ENCODE peak calls at places on chromosomes 7 and 10, in six cellular contexts. N is esophagus muscularis mucosa, K is H54, I is K562, Z is prostate gland, T is upper lobe of left lung. E is an unnamed sample.

GRCh38 chr10:124067825-124068400 is 25.5 kb downstream of the CHST15 start:
- DNase-seq in N (no peak), K (no peak), I (no peak), Z (no peak), T (no peak), E (no peak)

GRCh38 chr10:29130190-29130673 is 158.6 kb upstream of the LYZL1 start:
- DNase-seq in N (no peak), K (no peak), I (peak; percentile 29), Z (no peak), T (no peak), E (peak; percentile 31)

GRCh38 chr10:34520084-34520483 is 295.0 kb downstream of the PARD3 start:
- DNase-seq in N (no peak), K (no peak), I (no peak), Z (no peak), T (no peak), E (no peak)

GRCh38 chr7:6166443-6166871 is 106.0 kb downstream of the CYTH3 start:
- DNase-seq in N (no peak), K (no peak), I (no peak), Z (no peak), T (no peak), E (no peak)

GRCh38 chr10:84095821-84096497 is 43.4 kb upstream of the GHITM start:
- DNase-seq in N (peak; percentile 57), K (no peak), I (no peak), Z (no peak), T (no peak), E (no peak)

GRCh38 chr10:132512693-132513345 is 24.8 kb upstream of the INPP5A start:
- DNase-seq in N (no peak), K (no peak), I (no peak), Z (no peak), T (no peak), E (no peak)

GRCh38 chr10:85222300-85222699 is 893.9 kb downstream of the CCSER2 start:
- DNase-seq in N (no peak), K (no peak), I (no peak), Z (no peak), T (no peak), E (no peak)

GRCh38 chr10:88598060-88598459 is 11.5 kb downstream of the LIPJ start:
- DNase-seq in N (no peak), K (no peak), I (no peak), Z (no peak), T (no peak), E (no peak)

GRCh38 chr7:131231381-131232220 is 96.1 kb upstream of the MKLN1 start:
- DNase-seq in N (no peak), K (no peak), I (no peak), Z (no peak), T (no peak), E (peak; percentile 20)

GRCh38 chr7:124879103-124879502 is 50.5 kb downstream of the POT1 start:
- DNase-seq in N (no peak), K (no peak), I (no peak), Z (no peak), T (no peak), E (no peak)

GRCh38 chr10:110502851-110503301 is 5.2 kb downstream of the DUSP5 start:
- DNase-seq in N (no peak), K (no peak), I (peak; percentile 47), Z (peak; percentile 84), T (no peak), E (no peak)
- TF ChIP-seq POLR2A in N (no peak), K (no peak), I (no peak), Z (no peak), T (no peak), E (no peak)

DNA sequence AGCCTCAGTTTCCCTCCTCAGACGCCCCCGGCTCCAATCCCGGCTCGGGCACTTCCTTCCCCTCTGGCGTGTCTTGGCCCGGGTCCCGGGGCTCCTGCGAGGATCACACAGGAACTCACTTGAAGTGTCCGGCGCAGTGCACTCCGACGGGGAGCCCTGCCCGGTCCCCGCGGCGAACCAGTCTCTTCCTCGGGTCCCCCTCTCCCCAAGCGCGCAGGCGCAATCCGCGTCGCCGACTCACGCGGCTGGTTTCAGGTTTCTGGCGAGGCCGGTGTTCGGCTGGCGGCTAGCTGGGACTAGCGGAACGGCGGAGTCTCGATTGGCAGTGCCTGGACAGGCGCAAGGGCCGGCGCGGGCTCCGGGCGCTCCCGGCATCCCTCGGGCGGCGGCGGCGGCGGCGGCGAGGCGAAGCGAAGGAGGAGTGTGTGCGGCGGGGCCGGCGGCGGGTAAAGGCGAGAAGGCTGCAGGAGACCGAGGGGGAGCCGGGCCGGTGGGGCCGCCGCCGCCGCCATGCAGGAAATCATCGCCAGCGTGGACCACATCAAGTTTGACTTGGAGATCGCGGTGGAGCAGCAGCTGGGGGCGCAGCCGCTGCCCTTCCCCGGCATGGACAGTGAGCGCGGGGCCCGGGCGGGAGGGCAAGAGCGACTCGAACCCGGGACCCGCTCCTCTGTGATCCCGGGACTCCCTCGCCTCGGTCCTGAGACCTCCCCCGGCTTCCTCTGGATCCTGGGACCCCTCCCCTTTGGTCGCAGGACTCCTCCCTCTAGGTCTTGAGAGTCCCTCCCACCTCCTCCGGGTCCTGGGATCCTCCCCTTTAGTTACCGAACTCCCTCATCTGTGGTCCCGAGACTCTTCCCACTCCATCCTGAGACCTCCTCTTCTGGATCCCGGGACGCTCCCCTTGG is at the start of the genes CPSF4 and PTCD1:
- DNase-seq in N (peak; percentile 98), K (peak; percentile 98), I (peak; percentile 99), Z (peak; percentile 95), T (peak; percentile 98), E (peak; percentile 96)
- TF ChIP-seq POLR2A in N (peak; percentile 8), K (peak; percentile 80), I (peak; percentile 90), Z (peak; percentile 56), T (no peak), E (peak; percentile 59)

DNA sequence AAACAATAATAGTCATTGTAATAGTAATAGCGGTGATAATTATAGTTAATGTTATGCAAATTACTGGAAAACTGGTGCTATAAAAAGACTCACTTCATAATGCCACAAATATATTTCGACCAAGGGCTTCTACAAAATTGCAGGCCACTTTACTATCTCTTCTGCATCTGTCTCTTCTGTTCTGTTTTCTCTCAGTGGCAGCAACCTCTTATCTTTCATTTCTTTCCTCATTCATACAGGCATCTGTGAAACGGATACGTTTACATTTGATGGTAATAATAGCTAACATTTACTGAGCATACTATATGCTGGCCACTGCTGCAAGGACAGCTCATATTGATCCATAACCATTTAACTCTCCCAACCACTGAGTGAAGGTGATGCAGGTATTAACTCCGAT is 537.4 kb upstream of the PFKP start:
- DNase-seq in N (no peak), K (no peak), I (no peak), Z (no peak), T (no peak), E (no peak)
- TF ChIP-seq POLR2A in N (no peak), K (no peak), I (no peak), Z (no peak), T (no peak), E (no peak)

GRCh38 chr7:100568176-100568935 is 5.3 kb downstream of the SAP25 start:
- DNase-seq in N (no peak), K (no peak), I (peak; percentile 61), Z (no peak), T (no peak), E (no peak)
- TF ChIP-seq POLR2A in N (no peak), K (no peak), I (no peak), Z (no peak), T (no peak), E (no peak)

GRCh38 chr10:46517541-46517940 is 38.9 kb downstream of the GPRIN2 start:
- DNase-seq in N (no peak), K (no peak), I (no peak), Z (no peak), T (peak; percentile 49), E (no peak)

GRCh38 chr10:46514899-46515298 is 41.6 kb downstream of the GPRIN2 start:
- DNase-seq in N (no peak), K (no peak), I (no peak), Z (no peak), T (no peak), E (no peak)

GRCh38 chr10:46516660-46517416 is 39.6 kb downstream of the GPRIN2 start:
- DNase-seq in N (no peak), K (peak; percentile 83), I (no peak), Z (no peak), T (no peak), E (no peak)

GRCh38 chr10:46514431-46514861 is 42.0 kb downstream of the GPRIN2 start:
- DNase-seq in N (no peak), K (no peak), I (no peak), Z (no peak), T (no peak), E (no peak)

GRCh38 chr10:46515402-46516192 is 40.9 kb downstream of the GPRIN2 start:
- DNase-seq in N (no peak), K (no peak), I (no peak), Z (no peak), T (no peak), E (no peak)
- TF ChIP-seq POLR2A in N (no peak), K (no peak), I (no peak), Z (no peak), T (no peak), E (no peak)

DNA sequence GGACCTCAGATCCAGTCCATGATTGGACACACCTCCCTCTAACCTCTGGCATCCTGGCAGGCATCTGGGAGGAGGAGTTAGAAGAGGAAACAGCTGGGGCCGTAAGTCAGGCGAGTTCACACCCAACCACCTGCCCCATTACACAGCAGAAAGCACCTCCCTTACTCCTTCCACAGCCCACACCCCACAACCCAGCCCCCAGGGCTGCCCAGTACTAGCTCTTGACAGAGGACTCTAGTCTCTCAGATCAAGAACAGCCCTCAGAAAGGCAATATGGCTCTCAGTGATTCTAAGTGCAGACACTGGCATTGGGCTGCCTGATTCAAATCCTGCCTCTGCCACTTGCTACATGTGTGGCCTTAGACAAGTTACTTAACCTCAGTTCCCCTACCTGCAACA is 34.1 kb downstream of the KCNMA1 start:
- DNase-seq in N (no peak), K (peak; percentile 57), I (no peak), Z (no peak), T (no peak), E (no peak)
- TF ChIP-seq POLR2A in N (no peak), K (no peak), I (no peak), Z (no peak), T (no peak), E (no peak)

GRCh38 chr10:13586676-13587355 is at the start of gene PRPF18:
- DNase-seq in N (peak; percentile 97), K (peak; percentile 85), I (peak; percentile 96), Z (peak; percentile 90), T (peak; percentile 99), E (peak; percentile 95)
- TF ChIP-seq POLR2A in N (no peak), K (peak; percentile 64), I (peak; percentile 82), Z (peak; percentile 11), T (peak; percentile 37), E (peak; percentile 76)

DNA sequence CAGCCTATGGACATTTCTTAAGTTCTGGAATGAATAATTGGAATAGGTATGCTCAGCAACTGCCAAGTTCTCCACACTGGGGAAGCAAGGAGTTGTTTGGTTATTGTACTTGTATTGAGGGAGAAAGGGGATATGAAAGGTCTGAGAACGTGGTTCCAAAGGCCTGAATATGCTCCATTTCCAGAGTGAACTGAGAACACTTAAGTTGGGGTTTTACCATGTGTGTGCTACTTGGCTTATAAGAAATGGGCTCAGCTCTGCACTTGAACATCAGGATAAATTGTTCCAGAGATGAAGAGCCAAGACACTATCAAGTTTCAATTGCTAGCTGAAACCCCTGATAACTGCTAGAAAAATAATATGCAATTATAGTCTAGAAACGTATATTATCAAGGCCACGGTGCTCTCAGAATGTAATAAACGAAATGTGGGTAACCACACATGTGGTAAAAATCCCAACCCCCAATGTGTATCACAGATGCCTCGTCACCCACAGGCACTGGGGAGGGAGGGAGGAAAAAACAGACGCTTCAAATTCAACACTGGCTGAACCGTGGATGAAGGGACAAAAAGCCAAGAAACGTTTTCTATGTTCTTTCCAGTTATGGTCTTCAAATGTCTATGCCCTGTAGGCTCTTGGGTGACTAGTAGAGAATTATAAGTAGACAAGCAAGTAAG is 16.3 kb downstream of the ELMO1 start:
- DNase-seq in N (no peak), K (no peak), I (no peak), Z (no peak), T (no peak), E (no peak)
- TF ChIP-seq POLR2A in N (no peak), K (no peak), I (no peak), Z (no peak), T (no peak), E (peak; percentile 38)

GRCh38 chr10:110567201-110568054 is at the start of gene SMC3:
- DNase-seq in N (peak; percentile 98), K (peak; percentile 76), I (peak; percentile 92), Z (peak; percentile 83), T (peak; percentile 98), E (peak; percentile 98)
- TF ChIP-seq POLR2A in N (peak; percentile 48), K (peak; percentile 92), I (peak; percentile 81), Z (peak; percentile 30), T (peak; percentile 24), E (peak; percentile 73)